ENCODE peak calls at places on chromosomes 1 and 21, in ten cellular contexts. Z is activated CD4-positive, alpha-beta T cell treated with anti-CD3 and anti-CD28 coated beads, Interleukin-2, amount 50 U/mL, for 48 hours; Q is colonic mucosa; N is activated gamma-delta T cell; J is CD4-positive, alpha-beta T cell; R is WTC11; Y is MCF 10A; K is occipital lobe; T is RWPE1; P is progenitor cell of endocrine pancreas. D is an unnamed sample.
A peak's percentile ranks its signal among the peaks of the same experiment; 100 is the strongest.

GRCh38 chr21:45363921-45364463 is 41.0 kb upstream of the COL18A1 start:
- DNase-seq in Z (peak; percentile 66), Q (peak; percentile 53), N (no peak), J (no peak), R (no peak), Y (peak; percentile 96), K (peak; percentile 67), T (peak; percentile 93), P (no peak), D (peak; percentile 97)

GRCh38 chr1:56459260-56459659 is 120.1 kb downstream of the PLPP3 start:
- DNase-seq in Z (no peak), Q (no peak), N (no peak), J (no peak), R (no peak), Y (no peak), K (no peak), T (no peak), P (no peak), D (no peak)

GRCh38 chr1:153789478-153790148 is 14.4 kb downstream of the SLC27A3 start:
- DNase-seq in Z (no peak), Q (no peak), N (no peak), J (no peak), R (no peak), Y (no peak), K (no peak), T (no peak), P (no peak), D (no peak)

GRCh38 chr1:109040627-109041613 is 982 bp downstream of the WDR47 start:
- DNase-seq in Z (peak; percentile 32), Q (peak; percentile 32), N (no peak), J (no peak), R (peak; percentile 39), Y (peak; percentile 30), K (no peak), T (peak; percentile 8), P (peak; percentile 11), D (peak; percentile 62)

GRCh38 chr1:82371844-82372498 is 571.2 kb downstream of the ADGRL2 start:
- DNase-seq in Z (no peak), Q (no peak), N (no peak), J (no peak), R (no peak), Y (no peak), K (no peak), T (peak; percentile 11), P (no peak), D (no peak)

GRCh38 chr1:48940946-48941732 is 164.4 kb upstream of the BEND5 start:
- DNase-seq in Z (no peak), Q (no peak), N (no peak), J (no peak), R (no peak), Y (no peak), K (no peak), T (no peak), P (no peak), D (no peak)

GRCh38 chr1:197399691-197400521 is 131.9 kb downstream of the CRB1 start:
- DNase-seq in Z (peak; percentile 4), Q (no peak), N (no peak), J (no peak), R (peak; percentile 10), Y (peak; percentile 82), K (no peak), T (peak; percentile 76), P (no peak), D (peak; percentile 40)

GRCh38 chr1:157132602-157133167 is 5.5 kb downstream of the ETV3 start:
- DNase-seq in Z (no peak), Q (no peak), N (no peak), J (no peak), R (no peak), Y (no peak), K (no peak), T (peak; percentile 54), P (no peak), D (no peak)

GRCh38 chr1:226428348-226429050 is 20.6 kb upstream of the PARP1 start:
- DNase-seq in Z (no peak), Q (no peak), N (no peak), J (no peak), R (no peak), Y (no peak), K (no peak), T (no peak), P (no peak), D (no peak)

GRCh38 chr1:6899621-6900020 is 114.4 kb downstream of the CAMTA1 start:
- DNase-seq in Z (no peak), Q (peak; percentile 36), N (no peak), J (no peak), R (no peak), Y (no peak), K (no peak), T (no peak), P (no peak), D (no peak)

GRCh38 chr1:174969977-174970376 is 29.8 kb upstream of the CACYBP start:
- DNase-seq in Z (no peak), Q (no peak), N (no peak), J (no peak), R (no peak), Y (no peak), K (no peak), T (no peak), P (no peak), D (peak; percentile 14)

GRCh38 chr1:92481598-92482403 is 4.9 kb downstream of the GFI1 start:
- DNase-seq in Z (peak; percentile 27), Q (peak; percentile 21), N (no peak), J (no peak), R (peak; percentile 31), Y (no peak), K (no peak), T (no peak), P (no peak), D (no peak)

GRCh38 chr1:224065455-224065854 is 48.5 kb upstream of the FBXO28 start:
- DNase-seq in Z (no peak), Q (peak; percentile 76), N (no peak), J (no peak), R (no peak), Y (peak; percentile 69), K (no peak), T (peak; percentile 59), P (no peak), D (peak; percentile 59)

GRCh38 chr1:1876335-1876935 is 14.5 kb downstream of the GNB1 start:
- DNase-seq in Z (no peak), Q (no peak), N (no peak), J (no peak), R (no peak), Y (no peak), K (no peak), T (no peak), P (no peak), D (no peak)

GRCh38 chr1:97906567-97907228 is 14.1 kb downstream of the DPYD start:
- DNase-seq in Z (no peak), Q (no peak), N (no peak), J (no peak), R (no peak), Y (peak; percentile 93), K (no peak), T (peak; percentile 50), P (no peak), D (peak; percentile 71)

GRCh38 chr1:159000627-159001026 is 9.1 kb upstream of the IFI16 start:
- DNase-seq in Z (no peak), Q (peak; percentile 75), N (no peak), J (no peak), R (peak; percentile 22), Y (peak; percentile 100), K (peak; percentile 68), T (peak; percentile 87), P (no peak), D (peak; percentile 94)

GRCh38 chr1:99935534-99935933 is 34.3 kb upstream of the SLC35A3 start:
- DNase-seq in Z (no peak), Q (no peak), N (no peak), J (no peak), R (no peak), Y (no peak), K (no peak), T (no peak), P (no peak), D (no peak)

GRCh38 chr21:42319851-42320602 is 4.8 kb upstream of the TFF3 start:
- DNase-seq in Z (no peak), Q (peak; percentile 59), N (no peak), J (no peak), R (no peak), Y (no peak), K (no peak), T (no peak), P (no peak), D (no peak)

GRCh38 chr1:29309621-29310020 is 73.3 kb downstream of the PTPRU start:
- DNase-seq in Z (no peak), Q (no peak), N (no peak), J (no peak), R (no peak), Y (no peak), K (no peak), T (no peak), P (no peak), D (no peak)

GRCh38 chr1:117414943-117415342 is 47.7 kb downstream of the MAN1A2 start:
- DNase-seq in Z (no peak), Q (no peak), N (no peak), J (no peak), R (no peak), Y (no peak), K (no peak), T (no peak), P (no peak), D (no peak)

GRCh38 chr1:212606042-212606733 is 2.4 kb upstream of the ATF3 start:
- DNase-seq in Z (no peak), Q (no peak), N (no peak), J (no peak), R (no peak), Y (no peak), K (no peak), T (no peak), P (no peak), D (no peak)

GRCh38 chr21:14545906-14546480 is at the start of gene SAMSN1:
- DNase-seq in Z (peak; percentile 68), Q (no peak), N (no peak), J (peak; percentile 57), R (no peak), Y (peak; percentile 57), K (no peak), T (no peak), P (no peak), D (no peak)

GRCh38 chr1:25193151-25193742 is 39.1 kb downstream of the SYF2 start:
- DNase-seq in Z (no peak), Q (no peak), N (no peak), J (no peak), R (peak; percentile 26), Y (no peak), K (no peak), T (no peak), P (no peak), D (no peak)

GRCh38 chr1:232127190-232127589 is 500.6 kb downstream of the DISC1 start:
- DNase-seq in Z (peak; percentile 8), Q (no peak), N (no peak), J (no peak), R (no peak), Y (peak; percentile 88), K (no peak), T (peak; percentile 64), P (no peak), D (peak; percentile 85)

GRCh38 chr1:39387452-39387851 is 104.0 kb upstream of the BMP8A start:
- DNase-seq in Z (no peak), Q (no peak), N (no peak), J (no peak), R (no peak), Y (peak; percentile 55), K (no peak), T (peak; percentile 68), P (no peak), D (peak; percentile 59)

GRCh38 chr1:155057104-155057503 is 6.0 kb downstream of the ADAM15 start:
- DNase-seq in Z (no peak), Q (no peak), N (no peak), J (no peak), R (no peak), Y (no peak), K (no peak), T (no peak), P (no peak), D (no peak)

GRCh38 chr1:24022611-24023359 is 42.7 kb upstream of the SRSF10 start:
- DNase-seq in Z (no peak), Q (peak; percentile 58), N (no peak), J (no peak), R (no peak), Y (peak; percentile 71), K (no peak), T (peak; percentile 82), P (no peak), D (peak; percentile 95)

GRCh38 chr1:232574077-232574476 is 55.9 kb downstream of the SIPA1L2 start:
- DNase-seq in Z (no peak), Q (no peak), N (no peak), J (no peak), R (no peak), Y (no peak), K (no peak), T (no peak), P (no peak), D (no peak)

D was measured in Daoy.